ENCODE peak calls at places on chromosomes 16 and 17, in five cellular contexts. One of them, this sample, is unnamed.

GRCh38 chr16:26983426-26983825 is 83.3 kb upstream of the C16orf82 start:
- DNase-seq in brain microvascular endothelial cell: no peak
- DNase-seq in cardiac fibroblast: peak
- DNase-seq in GM12865: no peak
- DNase-seq in kidney epithelial cell: no peak
- DNase-seq in this sample: no peak

GRCh38 chr17:35218901-35219300 is 24.0 kb upstream of the SLFN5 start:
- DNase-seq in cardiac fibroblast: no peak
- DNase-seq in kidney epithelial cell: no peak
- DNase-seq in brain microvascular endothelial cell: no peak
- DNase-seq in GM12865: peak
- DNase-seq in this sample: peak

GRCh38 chr17:39739020-39739884 is 1.5 kb downstream of the GRB7 start:
- DNase-seq in cardiac fibroblast: peak
- DNase-seq in brain microvascular endothelial cell: no peak
- DNase-seq in kidney epithelial cell: no peak
- DNase-seq in GM12865: no peak
- DNase-seq in this sample: no peak

GRCh38 chr16:15599303-15600070 is 43.5 kb downstream of the MARF1 start:
- DNase-seq in GM12865: no peak
- DNase-seq in kidney epithelial cell: no peak
- DNase-seq in cardiac fibroblast: no peak
- DNase-seq in brain microvascular endothelial cell: no peak
- DNase-seq in this sample: no peak

GRCh38 chr17:32921013-32921412 is 6.9 kb upstream of the TMEM98 start:
- DNase-seq in kidney epithelial cell: no peak
- DNase-seq in cardiac fibroblast: no peak
- DNase-seq in brain microvascular endothelial cell: no peak
- DNase-seq in GM12865: no peak
- DNase-seq in this sample: no peak

GRCh38 chr17:8904686-8905085 is 37.2 kb upstream of the PIK3R6 start:
- DNase-seq in brain microvascular endothelial cell: no peak
- DNase-seq in GM12865: no peak
- DNase-seq in kidney epithelial cell: no peak
- DNase-seq in cardiac fibroblast: no peak
- DNase-seq in this sample: no peak

GRCh38 chr17:1271441-1271840 is 1.2 kb downstream of the BHLHA9 start:
- DNase-seq in kidney epithelial cell: no peak
- DNase-seq in GM12865: no peak
- DNase-seq in brain microvascular endothelial cell: no peak
- DNase-seq in cardiac fibroblast: no peak
- DNase-seq in this sample: no peak

GRCh38 chr16:51994597-51994996 is 552.3 kb downstream of the TOX3 start:
- DNase-seq in GM12865: no peak
- DNase-seq in brain microvascular endothelial cell: no peak
- DNase-seq in cardiac fibroblast: peak
- DNase-seq in kidney epithelial cell: peak
- DNase-seq in this sample: no peak

GRCh38 chr16:2499454-2499853 is 14.3 kb upstream of the ATP6V0C start:
- DNase-seq in GM12865: no peak
- DNase-seq in cardiac fibroblast: no peak
- DNase-seq in brain microvascular endothelial cell: no peak
- DNase-seq in kidney epithelial cell: no peak
- DNase-seq in this sample: no peak

GRCh38 chr17:75135946-75136345 is 4.4 kb upstream of the NT5C start:
- DNase-seq in brain microvascular endothelial cell: no peak
- DNase-seq in kidney epithelial cell: no peak
- DNase-seq in GM12865: no peak
- DNase-seq in cardiac fibroblast: no peak
- DNase-seq in this sample: no peak

GRCh38 chr16:77570574-77570973 is 135.7 kb upstream of the ADAMTS18 start:
- DNase-seq in cardiac fibroblast: no peak
- DNase-seq in brain microvascular endothelial cell: no peak
- DNase-seq in GM12865: no peak
- DNase-seq in kidney epithelial cell: no peak
- DNase-seq in this sample: no peak

GRCh38 chr17:2214887-2215615 is 88.5 kb downstream of the SMG6 start:
- DNase-seq in GM12865: peak
- DNase-seq in cardiac fibroblast: peak
- DNase-seq in brain microvascular endothelial cell: peak
- DNase-seq in kidney epithelial cell: no peak
- DNase-seq in this sample: no peak

GRCh38 chr16:49750341-49751011 is 105.4 kb downstream of the ZNF423 start:
- DNase-seq in kidney epithelial cell: no peak
- DNase-seq in cardiac fibroblast: peak
- DNase-seq in GM12865: no peak
- DNase-seq in brain microvascular endothelial cell: no peak
- DNase-seq in this sample: no peak

DNA sequence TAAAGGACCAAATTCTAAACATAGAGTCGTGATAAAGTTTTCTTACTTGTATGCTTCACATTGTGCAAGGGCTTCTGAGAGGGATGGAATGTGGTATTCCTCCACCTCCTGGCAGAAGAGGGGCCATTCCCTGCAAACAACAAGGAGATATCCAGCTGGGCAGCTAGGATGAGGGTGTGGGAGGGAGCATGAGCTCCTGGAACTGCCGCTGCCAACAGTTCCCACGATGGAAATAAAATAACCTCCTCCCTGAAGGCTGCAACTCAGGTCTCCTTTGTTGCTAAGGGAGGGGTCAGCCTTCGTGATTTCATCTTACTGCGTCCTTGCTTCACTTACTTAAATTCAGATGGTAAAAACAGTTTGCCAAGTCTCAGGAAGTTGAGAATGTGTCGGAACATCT is 15.6 kb downstream of the PLEKHG4 start:
- DNase-seq in brain microvascular endothelial cell: no peak
- DNase-seq in GM12865: no peak
- DNase-seq in cardiac fibroblast: no peak
- DNase-seq in kidney epithelial cell: no peak
- DNase-seq in this sample: no peak
- TF ChIP-seq CTCF in brain microvascular endothelial cell: no peak
- TF ChIP-seq CTCF in GM12865: no peak
- TF ChIP-seq CTCF in cardiac fibroblast: no peak
- TF ChIP-seq CTCF in kidney epithelial cell: no peak
- TF ChIP-seq CTCF in this sample: no peak

GRCh38 chr16:74305286-74305685 is 8.7 kb downstream of the PSMD7 start:
- DNase-seq in kidney epithelial cell: no peak
- DNase-seq in brain microvascular endothelial cell: no peak
- DNase-seq in cardiac fibroblast: no peak
- DNase-seq in GM12865: no peak
- DNase-seq in this sample: no peak

GRCh38 chr16:74302341-74302740 is 5.7 kb downstream of the PSMD7 start:
- DNase-seq in GM12865: no peak
- DNase-seq in kidney epithelial cell: no peak
- DNase-seq in cardiac fibroblast: no peak
- DNase-seq in brain microvascular endothelial cell: no peak
- DNase-seq in this sample: no peak

GRCh38 chr16:74305978-74306784 is 9.6 kb downstream of the PSMD7 start:
- DNase-seq in kidney epithelial cell: no peak
- DNase-seq in brain microvascular endothelial cell: no peak
- DNase-seq in GM12865: no peak
- DNase-seq in cardiac fibroblast: no peak
- DNase-seq in this sample: no peak

GRCh38 chr16:74304835-74305176 is 8.2 kb downstream of the PSMD7 start:
- DNase-seq in cardiac fibroblast: no peak
- DNase-seq in GM12865: no peak
- DNase-seq in brain microvascular endothelial cell: no peak
- DNase-seq in kidney epithelial cell: no peak
- DNase-seq in this sample: no peak

GRCh38 chr16:74304164-74304834 is 7.7 kb downstream of the PSMD7 start:
- DNase-seq in brain microvascular endothelial cell: no peak
- DNase-seq in kidney epithelial cell: no peak
- DNase-seq in cardiac fibroblast: peak
- DNase-seq in GM12865: no peak
- DNase-seq in this sample: no peak
- TF ChIP-seq CTCF in brain microvascular endothelial cell: peak
- TF ChIP-seq CTCF in kidney epithelial cell: peak
- TF ChIP-seq CTCF in cardiac fibroblast: peak
- TF ChIP-seq CTCF in GM12865: peak
- TF ChIP-seq CTCF in this sample: peak

DNA sequence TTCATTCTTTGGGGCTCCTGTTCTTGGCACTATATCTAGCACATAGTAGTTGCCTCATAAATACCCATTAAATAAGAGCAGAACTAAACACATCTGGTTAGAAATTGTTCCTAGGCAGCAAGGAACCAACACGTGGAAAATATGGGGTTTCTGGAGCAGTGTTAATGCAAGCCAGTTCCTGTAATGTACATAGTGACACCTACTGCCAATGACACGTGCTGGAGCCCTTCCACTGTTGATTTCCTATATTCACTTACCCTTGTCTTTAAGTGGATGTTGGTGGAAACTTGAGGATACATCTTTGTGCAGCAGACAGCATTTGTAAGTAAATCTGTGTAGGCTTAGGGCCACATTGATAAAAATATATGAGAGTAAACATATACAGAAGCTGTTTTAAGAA is 1.6 kb upstream of the IRF8 start:
- DNase-seq in kidney epithelial cell: no peak
- DNase-seq in GM12865: no peak
- DNase-seq in cardiac fibroblast: no peak
- DNase-seq in brain microvascular endothelial cell: no peak
- DNase-seq in this sample: no peak
- TF ChIP-seq CTCF in kidney epithelial cell: no peak
- TF ChIP-seq CTCF in GM12865: no peak
- TF ChIP-seq CTCF in cardiac fibroblast: no peak
- TF ChIP-seq CTCF in brain microvascular endothelial cell: no peak
- TF ChIP-seq CTCF in this sample: peak

GRCh38 chr17:50172130-50172529 is 6.3 kb downstream of the SGCA start:
- DNase-seq in GM12865: no peak
- DNase-seq in kidney epithelial cell: no peak
- DNase-seq in brain microvascular endothelial cell: no peak
- DNase-seq in cardiac fibroblast: peak
- DNase-seq in this sample: no peak

GRCh38 chr17:50175035-50175788 is 9.4 kb downstream of the SGCA start:
- DNase-seq in GM12865: no peak
- DNase-seq in cardiac fibroblast: peak
- DNase-seq in kidney epithelial cell: no peak
- DNase-seq in brain microvascular endothelial cell: peak
- DNase-seq in this sample: no peak

GRCh38 chr17:50171371-50172071 is 5.7 kb downstream of the SGCA start:
- DNase-seq in GM12865: no peak
- DNase-seq in kidney epithelial cell: no peak
- DNase-seq in cardiac fibroblast: peak
- DNase-seq in brain microvascular endothelial cell: no peak
- DNase-seq in this sample: no peak

GRCh38 chr17:50174444-50174843 is 8.6 kb downstream of the SGCA start:
- DNase-seq in brain microvascular endothelial cell: peak
- DNase-seq in kidney epithelial cell: no peak
- DNase-seq in cardiac fibroblast: peak
- DNase-seq in GM12865: no peak
- DNase-seq in this sample: no peak

GRCh38 chr17:50173335-50173941 is 7.6 kb downstream of the SGCA start:
- DNase-seq in brain microvascular endothelial cell: peak
- DNase-seq in kidney epithelial cell: peak
- DNase-seq in GM12865: no peak
- DNase-seq in cardiac fibroblast: peak
- DNase-seq in this sample: no peak
- TF ChIP-seq CTCF in brain microvascular endothelial cell: no peak
- TF ChIP-seq CTCF in kidney epithelial cell: no peak
- TF ChIP-seq CTCF in GM12865: no peak
- TF ChIP-seq CTCF in cardiac fibroblast: no peak
- TF ChIP-seq CTCF in this sample: no peak

DNA sequence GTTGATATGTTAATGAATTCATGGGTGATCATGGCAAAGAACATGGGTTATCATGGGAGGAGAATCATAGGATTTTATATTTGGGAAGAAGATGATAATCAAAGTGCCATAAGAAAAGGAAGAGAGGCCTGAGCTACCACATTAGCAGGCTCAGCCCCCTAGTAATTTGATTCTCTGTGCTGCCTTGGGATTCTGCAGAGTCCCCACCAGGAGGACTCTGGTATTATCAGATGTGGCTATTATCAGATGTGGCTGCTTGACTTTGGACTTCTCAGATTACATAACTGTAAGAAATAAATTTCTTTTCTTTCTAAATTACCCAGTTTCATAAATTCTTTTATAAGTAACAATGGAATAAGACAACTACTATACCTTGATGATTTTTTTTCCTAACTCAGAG is 137.6 kb downstream of the ITFG1 start:
- DNase-seq in GM12865: no peak
- DNase-seq in kidney epithelial cell: no peak
- DNase-seq in brain microvascular endothelial cell: no peak
- DNase-seq in cardiac fibroblast: no peak
- DNase-seq in this sample: no peak
- TF ChIP-seq CTCF in GM12865: no peak
- TF ChIP-seq CTCF in kidney epithelial cell: no peak
- TF ChIP-seq CTCF in brain microvascular endothelial cell: peak
- TF ChIP-seq CTCF in cardiac fibroblast: no peak
- TF ChIP-seq CTCF in this sample: no peak

GRCh38 chr17:67717624-67718324 is at the start of gene NOL11:
- DNase-seq in brain microvascular endothelial cell: peak
- DNase-seq in GM12865: peak
- DNase-seq in kidney epithelial cell: peak
- DNase-seq in cardiac fibroblast: peak
- DNase-seq in this sample: peak

GRCh38 chr17:67717192-67717623 is 528 bp upstream of the NOL11 start:
- DNase-seq in kidney epithelial cell: no peak
- DNase-seq in GM12865: no peak
- DNase-seq in brain microvascular endothelial cell: no peak
- DNase-seq in cardiac fibroblast: no peak
- DNase-seq in this sample: peak

GRCh38 chr17:67718325-67718941 is 697 bp downstream of the NOL11 start:
- DNase-seq in cardiac fibroblast: peak
- DNase-seq in brain microvascular endothelial cell: peak
- DNase-seq in GM12865: peak
- DNase-seq in kidney epithelial cell: no peak
- DNase-seq in this sample: peak

GRCh38 chr17:67713169-67713568 is 4.6 kb upstream of the NOL11 start:
- DNase-seq in brain microvascular endothelial cell: no peak
- DNase-seq in GM12865: no peak
- DNase-seq in cardiac fibroblast: no peak
- DNase-seq in kidney epithelial cell: no peak
- DNase-seq in this sample: no peak

GRCh38 chr17:67716405-67716798 is 1.3 kb upstream of the NOL11 start:
- DNase-seq in GM12865: peak
- DNase-seq in cardiac fibroblast: no peak
- DNase-seq in brain microvascular endothelial cell: no peak
- DNase-seq in kidney epithelial cell: no peak
- DNase-seq in this sample: no peak
- TF ChIP-seq CTCF in GM12865: no peak
- TF ChIP-seq CTCF in cardiac fibroblast: no peak
- TF ChIP-seq CTCF in brain microvascular endothelial cell: no peak
- TF ChIP-seq CTCF in kidney epithelial cell: no peak
- TF ChIP-seq CTCF in this sample: no peak

GRCh38 chr16:65572156-65572555 is 450.3 kb upstream of the CDH11 start:
- DNase-seq in brain microvascular endothelial cell: peak
- DNase-seq in cardiac fibroblast: peak
- DNase-seq in kidney epithelial cell: peak
- DNase-seq in GM12865: no peak
- DNase-seq in this sample: no peak
- TF ChIP-seq CTCF in brain microvascular endothelial cell: peak
- TF ChIP-seq CTCF in cardiac fibroblast: peak
- TF ChIP-seq CTCF in kidney epithelial cell: peak
- TF ChIP-seq CTCF in GM12865: no peak
- TF ChIP-seq CTCF in this sample: no peak